ENCODE peak calls at places on chromosomes 2 and 18, in ten cellular contexts. N is adipocyte; G is heart left ventricle; V is A549; U is CD8-positive, alpha-beta T cell; E is body of pancreas; Q is PC-3; X is CD4-positive, CD25-positive, alpha-beta regulatory T cell; I is aorta; Y is lung. H is an unnamed sample. For H3K4me1, the result is how much of the 10 kb centered on the place peaks cover.

GRCh38 chr2:225282858-225283693 is 116.4 kb upstream of the NYAP2 start:
- DNase-seq in N (peak), G (no peak), V (peak), U (no peak), E (peak), Q (peak), X (peak), I (no peak), Y (no peak), H (peak)

GRCh38 chr2:147843421-147843863 is 1.4 kb upstream of the ACVR2A start:
- DNase-seq in N (no peak), G (no peak), V (no peak), U (no peak), E (no peak), Q (no peak), X (no peak), I (no peak), Y (no peak), H (no peak)

GRCh38 chr2:1563084-1563857 is 150.0 kb downstream of the TPO start:
- DNase-seq in N (no peak), G (no peak), V (no peak), U (no peak), E (no peak), Q (no peak), X (no peak), I (no peak), Y (no peak), H (no peak)

GRCh38 chr2:28594369-28595108 is 98.7 kb downstream of the PLB1 start:
- DNase-seq in N (peak), G (peak), V (peak), U (peak), E (peak), Q (peak), X (peak), I (peak), Y (peak), H (peak)

GRCh38 chr2:137828624-137829023 is 135.6 kb upstream of the HNMT start:
- DNase-seq in N (no peak), G (no peak), V (no peak), U (no peak), E (no peak), Q (no peak), X (no peak), I (no peak), Y (no peak), H (no peak)

GRCh38 chr2:216644846-216645635 is 11.8 kb downstream of the IGFBP2 start:
- DNase-seq in N (no peak), G (no peak), V (no peak), U (no peak), E (peak), Q (no peak), X (no peak), I (no peak), Y (no peak), H (no peak)

GRCh38 chr2:74587664-74588277 is 33.3 kb downstream of the DOK1 start:
- DNase-seq in N (peak), G (peak), V (peak), U (peak), E (peak), Q (peak), X (peak), I (peak), Y (peak), H (peak)

GRCh38 chr18:2824865-2825264 is 21.9 kb upstream of the EMILIN2 start:
- DNase-seq in N (no peak), G (no peak), V (no peak), U (no peak), E (no peak), Q (no peak), X (no peak), I (no peak), Y (peak), H (no peak)

GRCh38 chr2:41496908-41497307 is 550.9 kb upstream of the PKDCC start:
- DNase-seq in N (no peak), G (no peak), V (no peak), U (no peak), E (no peak), Q (peak), X (no peak), I (no peak), Y (no peak), H (no peak)

GRCh38 chr2:28547223-28547860 is 51.5 kb downstream of the PLB1 start:
- DNase-seq in N (no peak), G (no peak), V (no peak), U (no peak), E (no peak), Q (no peak), X (no peak), I (no peak), Y (no peak), H (no peak)

DNA sequence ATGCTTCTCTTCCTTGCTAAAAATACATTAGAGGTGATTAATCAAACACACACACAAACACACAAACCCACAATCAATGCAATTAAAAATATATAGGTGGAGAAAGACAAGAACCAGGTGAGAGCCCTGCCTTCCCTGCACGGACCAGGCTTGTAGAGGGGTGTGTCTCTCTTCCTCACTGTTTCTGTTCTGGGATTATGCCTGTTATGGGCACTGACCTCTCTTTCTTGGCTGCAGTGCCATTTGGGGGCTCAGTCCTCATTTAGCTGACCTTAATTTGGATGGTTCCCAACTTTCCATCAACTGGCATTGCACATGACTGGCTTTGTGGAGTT is 89.8 kb downstream of the SH3RF3 start:
- DNase-seq in N (no peak), G (no peak), V (no peak), U (no peak), E (no peak), Q (no peak), X (no peak), I (no peak), Y (no peak), H (no peak)
- H3K4me1 ChIP-seq in N (under half), G (under half), V (under half), U (half or more), E (under half), Q (under half), X (half or more), I (under half), Y (under half), H (under half)

GRCh38 chr2:217914078-217914477 is 88.7 kb downstream of the TNS1 start:
- DNase-seq in N (no peak), G (no peak), V (no peak), U (no peak), E (no peak), Q (no peak), X (no peak), I (no peak), Y (no peak), H (no peak)
- H3K4me1 ChIP-seq in N (half or more), G (half or more), V (half or more), U (under half), E (half or more), Q (under half), X (under half), I (under half), Y (half or more), H (half or more)

GRCh38 chr2:7611750-7612149 is 694.5 kb downstream of the RNF144A start:
- DNase-seq in N (no peak), G (no peak), V (no peak), U (no peak), E (no peak), Q (no peak), X (no peak), I (no peak), Y (no peak), H (no peak)
- H3K4me1 ChIP-seq in N (under half), G (under half), V (under half), U (under half), E (under half), Q (under half), X (under half), I (under half), Y (under half), H (under half)

DNA sequence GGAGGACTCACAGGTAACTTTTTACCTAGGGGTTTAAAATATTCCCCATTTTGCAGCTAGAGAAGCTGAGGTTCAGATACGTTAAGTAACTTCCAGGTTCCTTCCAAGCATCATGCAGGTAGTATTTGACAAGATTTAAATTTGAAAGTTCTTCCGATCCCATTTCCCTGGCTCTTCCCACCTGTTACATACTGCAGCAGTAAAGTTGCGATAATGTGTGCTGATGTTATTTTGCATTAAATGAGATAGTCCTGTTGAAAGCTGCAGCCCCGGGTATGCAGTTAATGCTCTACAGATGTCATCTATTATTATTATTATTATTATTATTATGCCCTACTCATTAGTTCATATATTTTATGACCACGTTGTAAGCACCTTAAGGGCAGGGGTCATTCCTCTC is 111.8 kb upstream of the STPG4 start:
- DNase-seq in N (no peak), G (no peak), V (no peak), U (no peak), E (no peak), Q (no peak), X (no peak), I (no peak), Y (no peak), H (no peak)
- H3K4me1 ChIP-seq in N (under half), G (under half), V (under half), U (under half), E (under half), Q (half or more), X (under half), I (under half), Y (under half), H (under half)

DNA sequence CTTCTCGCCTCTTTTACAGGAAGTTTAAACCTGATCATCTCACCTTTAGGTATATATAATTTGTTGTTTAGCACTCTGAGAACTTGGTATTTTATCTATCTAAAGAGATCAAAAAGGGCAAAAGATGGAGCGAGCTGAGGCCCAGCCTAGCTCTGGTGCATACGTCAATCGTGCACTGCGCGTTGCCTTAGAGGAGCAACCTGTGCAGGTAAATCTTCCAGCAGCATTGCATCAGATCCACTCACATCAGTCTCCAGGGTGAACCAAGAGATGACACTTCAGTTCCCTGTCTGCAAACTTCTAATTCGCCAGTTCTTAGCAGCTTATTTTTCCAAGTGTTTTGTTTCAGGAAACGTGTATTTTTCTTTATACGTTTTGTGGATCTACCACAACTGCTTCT is 15.3 kb downstream of the BCL11A start:
- DNase-seq in N (no peak), G (no peak), V (no peak), U (no peak), E (no peak), Q (no peak), X (no peak), I (no peak), Y (no peak), H (no peak)
- H3K4me1 ChIP-seq in N (under half), G (under half), V (under half), U (under half), E (half or more), Q (under half), X (under half), I (under half), Y (under half), H (under half)

GRCh38 chr2:84899181-84899580 is 6.3 kb upstream of the TMSB10 start:
- DNase-seq in N (no peak), G (no peak), V (no peak), U (no peak), E (no peak), Q (no peak), X (no peak), I (no peak), Y (no peak), H (no peak)

GRCh38 chr2:84897773-84898172 is 7.7 kb upstream of the TMSB10 start:
- DNase-seq in N (no peak), G (no peak), V (no peak), U (no peak), E (no peak), Q (no peak), X (no peak), I (no peak), Y (no peak), H (no peak)

GRCh38 chr2:84901593-84902120 is 3.8 kb upstream of the TMSB10 start:
- DNase-seq in N (no peak), G (no peak), V (no peak), U (no peak), E (no peak), Q (no peak), X (no peak), I (no peak), Y (no peak), H (peak)

GRCh38 chr2:84900951-84901350 is 4.5 kb upstream of the TMSB10 start:
- DNase-seq in N (no peak), G (no peak), V (no peak), U (no peak), E (no peak), Q (no peak), X (no peak), I (peak), Y (no peak), H (no peak)

GRCh38 chr2:84899681-84900080 is 5.8 kb upstream of the TMSB10 start:
- DNase-seq in N (no peak), G (no peak), V (no peak), U (no peak), E (peak), Q (no peak), X (no peak), I (no peak), Y (no peak), H (no peak)
- H3K4me1 ChIP-seq in N (half or more), G (under half), V (under half), U (half or more), E (under half), Q (under half), X (under half), I (under half), Y (under half), H (under half)

DNA sequence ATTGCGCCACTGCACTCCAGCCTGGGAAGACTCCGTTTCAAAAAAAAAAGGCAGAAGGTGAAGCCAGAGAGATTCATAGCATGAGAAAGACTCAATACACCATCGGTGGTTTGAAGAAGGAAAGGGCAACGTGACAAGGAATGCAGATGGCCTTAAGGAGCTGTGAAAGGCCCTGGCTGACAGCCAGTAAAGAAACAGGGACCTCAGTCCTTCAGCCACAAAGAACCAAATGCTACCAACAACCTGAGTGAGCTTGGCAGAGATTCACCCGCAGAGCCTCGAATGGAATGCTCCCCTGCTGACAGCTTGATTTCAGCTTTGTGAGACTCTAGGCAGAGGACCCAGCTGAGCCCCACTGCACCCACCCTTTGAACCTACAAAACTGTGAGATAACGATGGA is 154.9 kb upstream of the NDUFV2 start:
- DNase-seq in N (no peak), G (no peak), V (no peak), U (no peak), E (no peak), Q (peak), X (no peak), I (no peak), Y (no peak), H (no peak)
- H3K4me1 ChIP-seq in N (half or more), G (under half), V (under half), U (under half), E (under half), Q (half or more), X (under half), I (under half), Y (under half), H (under half)

DNA sequence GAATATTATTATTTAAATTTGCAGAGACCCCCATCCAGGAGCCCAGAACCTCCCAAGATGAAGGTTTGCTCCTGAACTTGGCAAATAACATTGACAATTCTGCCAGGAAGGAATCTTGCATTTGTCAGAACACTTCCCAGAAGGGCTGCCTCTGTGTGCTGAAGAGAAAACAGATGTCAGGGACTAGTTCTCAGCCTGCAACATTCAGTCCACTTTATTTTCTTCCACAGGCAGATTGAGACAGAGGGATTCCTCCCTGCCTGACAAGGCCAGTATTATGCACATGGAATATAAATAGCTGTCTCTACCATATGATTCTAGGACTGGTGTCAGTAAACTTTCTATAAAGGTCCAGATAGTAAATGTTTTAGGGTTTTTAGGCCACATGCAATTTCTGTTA is 171.5 kb upstream of the SIX2 start:
- DNase-seq in N (no peak), G (no peak), V (no peak), U (no peak), E (no peak), Q (no peak), X (no peak), I (no peak), Y (no peak), H (peak)
- H3K4me1 ChIP-seq in N (half or more), G (under half), V (under half), U (under half), E (under half), Q (half or more), X (under half), I (under half), Y (under half), H (under half)

GRCh38 chr2:38622210-38622609 is 19.5 kb upstream of the HNRNPLL start:
- DNase-seq in N (no peak), G (no peak), V (no peak), U (no peak), E (no peak), Q (no peak), X (no peak), I (no peak), Y (no peak), H (no peak)
- H3K4me1 ChIP-seq in N (under half), G (under half), V (under half), U (under half), E (under half), Q (under half), X (under half), I (under half), Y (under half), H (under half)